ENCODE peak calls at places on chromosomes 12 and 14, in six cellular contexts. Q is fibroblast of mammary gland; J is A549; K is stomach; F is activated CD8-positive, alpha-beta T cell treated with anti-CD3 and anti-CD28 coated beads for 36 hours; N is ovary. A is an unnamed sample.

GRCh38 chr12:74105434-74105833 is 432.2 kb upstream of the ATXN7L3B start:
- DNase-seq in Q (no peak), J (no peak), K (no peak), F (no peak), N (no peak), A (no peak)

GRCh38 chr12:53568428-53569173 is 57.6 kb downstream of the ATF7 start:
- DNase-seq in Q (no peak), J (no peak), K (no peak), F (no peak), N (no peak), A (no peak)

GRCh38 chr14:60651936-60652673 is 2.8 kb upstream of the SIX1 start:
- DNase-seq in Q (no peak), J (no peak), K (no peak), F (no peak), N (no peak), A (peak)

GRCh38 chr12:131432532-131433260 is 278.2 kb upstream of the SFSWAP start:
- DNase-seq in Q (no peak), J (no peak), K (peak), F (no peak), N (no peak), A (no peak)

GRCh38 chr12:105696-106095 is 39.1 kb downstream of the IQSEC3 start:
- DNase-seq in Q (no peak), J (no peak), K (no peak), F (no peak), N (no peak), A (no peak)

GRCh38 chr14:105116451-105117256 is 51.4 kb upstream of the GPR132 start:
- DNase-seq in Q (no peak), J (no peak), K (no peak), F (no peak), N (no peak), A (no peak)

GRCh38 chr14:45261209-45261608 is 8.2 kb upstream of the MIS18BP1 start:
- DNase-seq in Q (no peak), J (no peak), K (no peak), F (no peak), N (no peak), A (no peak)

GRCh38 chr12:72256725-72257124 is 15.4 kb upstream of the TRHDE start:
- DNase-seq in Q (no peak), J (no peak), K (no peak), F (no peak), N (no peak), A (no peak)

GRCh38 chr14:75393794-75394193 is 34.0 kb upstream of the JDP2 start:
- DNase-seq in Q (no peak), J (no peak), K (no peak), F (no peak), N (no peak), A (no peak)

GRCh38 chr12:57488397-57489156 is 709 bp downstream of the MARS1 start:
- DNase-seq in Q (peak), J (no peak), K (no peak), F (no peak), N (no peak), A (no peak)

GRCh38 chr12:57489157-57489641 is 1.3 kb downstream of the MARS1 start:
- DNase-seq in Q (peak), J (no peak), K (no peak), F (no peak), N (no peak), A (no peak)

GRCh38 chr12:57487597-57488396 is at the start of gene MARS1:
- DNase-seq in Q (peak), J (peak), K (peak), F (peak), N (peak), A (peak)

GRCh38 chr12:57490126-57490525 is 2.3 kb downstream of the MARS1 start:
- DNase-seq in Q (no peak), J (no peak), K (no peak), F (no peak), N (no peak), A (no peak)

GRCh38 chr12:57491393-57492280 is 3.8 kb downstream of the MARS1 start:
- DNase-seq in Q (no peak), J (peak), K (no peak), F (no peak), N (no peak), A (no peak)
- TF ChIP-seq CTCF in Q (peak), J (no peak), K (no peak), F (peak), N (no peak), A (peak)

DNA sequence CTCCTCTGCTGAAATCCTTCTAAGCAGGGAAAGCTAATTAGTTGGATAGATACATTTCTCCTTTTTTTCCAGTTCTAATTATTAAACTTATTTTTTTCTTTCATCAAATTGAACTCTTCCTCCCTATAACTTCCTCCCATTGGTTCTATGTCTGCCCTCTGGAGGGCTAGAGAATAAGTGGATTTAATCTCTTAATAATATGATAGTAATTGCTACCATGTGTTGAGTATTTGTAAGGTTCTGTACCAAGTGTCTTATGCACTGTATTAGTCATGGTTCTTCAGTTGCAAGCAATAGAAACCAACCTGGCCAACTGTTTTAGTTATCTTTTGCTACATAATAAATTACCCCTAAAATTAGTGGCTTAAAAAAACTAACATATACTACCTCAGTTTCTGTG is 190.5 kb upstream of the PLXNC1 start:
- DNase-seq in Q (peak), J (no peak), K (no peak), F (no peak), N (no peak), A (no peak)
- TF ChIP-seq CTCF in Q (peak), J (no peak), K (no peak), F (no peak), N (no peak), A (no peak)

DNA sequence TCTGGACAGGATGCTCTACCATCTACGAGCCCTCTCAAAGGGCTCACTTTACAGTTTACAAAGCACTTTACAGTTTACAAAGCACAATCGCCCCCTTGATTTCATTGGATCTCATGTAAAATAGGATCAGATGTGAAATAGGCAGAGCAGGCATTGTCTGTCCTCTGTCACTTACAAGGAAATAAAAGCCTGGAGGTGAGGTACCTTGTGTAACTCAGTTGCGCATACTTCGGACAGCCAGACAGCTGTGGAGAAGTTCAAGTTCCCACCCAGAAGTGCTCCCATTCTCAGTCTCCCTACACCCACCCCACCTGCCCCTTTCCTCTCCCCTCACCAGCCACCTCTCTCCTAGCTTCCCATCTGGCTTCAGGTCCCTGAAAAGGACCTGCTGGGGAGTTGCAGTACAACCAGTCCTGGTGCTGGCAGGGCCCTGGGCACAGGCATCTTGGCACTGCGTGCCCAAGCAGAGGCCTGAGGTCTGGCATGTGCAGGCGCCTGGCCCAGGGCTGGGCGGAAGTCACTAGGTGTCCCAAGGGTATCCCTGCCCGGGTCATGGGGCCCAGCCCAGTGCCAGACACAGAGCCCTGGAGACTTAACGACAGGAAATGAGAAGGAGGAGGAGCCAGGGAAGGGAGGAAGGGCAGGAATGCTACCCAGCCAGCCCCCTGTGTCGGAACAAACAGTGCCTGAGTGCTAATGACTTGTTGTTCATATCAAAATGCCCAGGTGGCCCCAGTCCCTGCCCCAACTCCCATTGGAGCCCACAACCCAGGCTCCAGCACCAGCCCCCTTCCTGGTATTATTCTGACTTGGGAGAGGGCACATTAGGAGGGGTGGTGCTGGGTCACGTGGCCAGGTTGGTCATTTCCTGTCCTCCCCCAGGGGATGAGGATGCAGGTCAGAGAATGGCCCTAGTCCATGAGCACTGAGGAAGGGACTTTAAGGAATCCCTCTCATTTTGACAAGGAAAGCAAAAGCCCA is 5.4 kb downstream of the RAPGEF3 start:
- DNase-seq in Q (no peak), J (no peak), K (peak), F (no peak), N (no peak), A (peak)
- TF ChIP-seq CTCF in Q (no peak), J (no peak), K (no peak), F (no peak), N (no peak), A (no peak)

GRCh38 chr12:50132505-50133135 is 20.6 kb downstream of the COX14 start:
- DNase-seq in Q (peak), J (no peak), K (no peak), F (no peak), N (no peak), A (no peak)
- TF ChIP-seq CTCF in Q (peak), J (no peak), K (no peak), F (peak), N (no peak), A (peak)

GRCh38 chr14:29743566-29743965 is 184.1 kb downstream of the PRKD1 start:
- DNase-seq in Q (no peak), J (no peak), K (no peak), F (no peak), N (no peak), A (no peak)

GRCh38 chr14:29754134-29754533 is 173.5 kb downstream of the PRKD1 start:
- DNase-seq in Q (no peak), J (no peak), K (no peak), F (no peak), N (no peak), A (no peak)

GRCh38 chr14:29745863-29746262 is 181.8 kb downstream of the PRKD1 start:
- DNase-seq in Q (no peak), J (no peak), K (no peak), F (no peak), N (no peak), A (no peak)

GRCh38 chr14:29752221-29752923 is 175.3 kb downstream of the PRKD1 start:
- DNase-seq in Q (no peak), J (no peak), K (no peak), F (no peak), N (no peak), A (no peak)

GRCh38 chr14:29749327-29749726 is 178.3 kb downstream of the PRKD1 start:
- DNase-seq in Q (peak), J (no peak), K (no peak), F (no peak), N (no peak), A (peak)
- TF ChIP-seq CTCF in Q (peak), J (no peak), K (no peak), F (no peak), N (no peak), A (no peak)